ENCODE peak calls at places on chromosome 12, in five cellular contexts. S is B cell, V is mesothelial cell of epicardium, X is fibroblast of pulmonary artery, A is Calu3. C is an unnamed sample.

GRCh38 chr12:15581006-15581405 is 208.2 kb downstream of the EPS8 start:
- DNase-seq in A (no peak), X (peak; percentile 44), V (no peak), S (no peak), C (no peak)

GRCh38 chr12:68020049-68020448 is 30.8 kb downstream of the IFNG-AS1 start:
- DNase-seq in A (no peak), X (no peak), S (no peak), V (no peak), C (no peak)

GRCh38 chr12:120741476-120742206 is 16.0 kb downstream of the ACADS start:
- DNase-seq in S (no peak), A (no peak), V (no peak), X (no peak), C (no peak)

GRCh38 chr12:2753536-2753935 is 41.2 kb upstream of the FKBP4 start:
- DNase-seq in X (no peak), A (no peak), V (no peak), S (no peak), C (no peak)

GRCh38 chr12:72273851-72274284 is 1.7 kb downstream of the TRHDE start:
- DNase-seq in V (no peak), X (no peak), S (no peak), A (peak; percentile 52), C (no peak)

GRCh38 chr12:91565246-91565645 is 382.6 kb upstream of the DCN start:
- DNase-seq in S (no peak), V (no peak), A (no peak), X (peak; percentile 40), C (no peak)

GRCh38 chr12:93895096-93895460 is 217.9 kb downstream of the CRADD start:
- DNase-seq in A (no peak), V (no peak), S (no peak), X (peak; percentile 56), C (no peak)

GRCh38 chr12:49667319-49668090 is 39.7 kb downstream of the FMNL3 start:
- DNase-seq in S (no peak), X (peak; percentile 46), A (no peak), V (no peak), C (no peak)

GRCh38 chr12:112855375-112855774 is 51.4 kb upstream of the OAS1 start:
- DNase-seq in V (no peak), X (no peak), S (no peak), A (peak; percentile 41), C (no peak)
- TF ChIP-seq CTCF in V (no peak), X (peak; percentile 10), S (peak; percentile 12), A (no peak), C (no peak)

GRCh38 chr12:18361431-18361830 is 100.1 kb downstream of the PIK3C2G start:
- DNase-seq in S (no peak), V (no peak), A (no peak), X (no peak), C (no peak)
- TF ChIP-seq CTCF in S (no peak), V (peak; percentile 33), A (no peak), X (no peak), C (no peak)

GRCh38 chr12:79008591-79008990 is 144.0 kb downstream of the SYT1 start:
- DNase-seq in V (no peak), X (no peak), A (no peak), S (no peak), C (no peak)

GRCh38 chr12:79001404-79001803 is 136.8 kb downstream of the SYT1 start:
- DNase-seq in S (no peak), A (no peak), X (no peak), V (no peak), C (no peak)

GRCh38 chr12:79000501-79000900 is 135.9 kb downstream of the SYT1 start:
- DNase-seq in X (peak; percentile 14), V (no peak), A (no peak), S (no peak), C (no peak)

DNA sequence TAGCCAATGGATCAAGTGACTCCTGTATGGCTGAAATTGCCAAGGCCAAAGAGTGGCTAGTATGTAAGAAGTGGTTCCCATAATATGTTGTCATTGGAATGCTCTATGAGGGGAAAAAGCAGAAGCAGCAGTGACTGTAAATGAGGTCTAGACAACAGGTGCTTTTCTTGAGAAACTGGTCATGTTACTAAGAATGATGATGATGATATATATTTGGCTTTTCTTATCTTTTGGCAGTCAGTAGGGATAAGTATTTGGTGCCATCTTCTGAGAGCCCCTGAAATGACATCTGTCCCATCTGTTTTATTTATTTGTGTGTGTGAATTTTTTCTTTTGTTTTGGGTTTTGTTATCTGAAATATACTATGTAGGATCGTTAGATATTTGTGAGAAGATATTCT is 141.7 kb downstream of the SYT1 start:
- DNase-seq in S (no peak), X (peak; percentile 28), V (no peak), A (no peak), C (no peak)
- TF ChIP-seq CTCF in S (peak; percentile 20), X (peak; percentile 18), V (no peak), A (no peak), C (no peak)

GRCh38 chr12:115922952-115923564 is 354.4 kb downstream of the MED13L start:
- DNase-seq in S (no peak), X (peak; percentile 20), V (no peak), A (no peak), C (no peak)
- TF ChIP-seq CTCF in S (no peak), X (peak; percentile 22), V (no peak), A (peak; percentile 44), C (no peak)

DNA sequence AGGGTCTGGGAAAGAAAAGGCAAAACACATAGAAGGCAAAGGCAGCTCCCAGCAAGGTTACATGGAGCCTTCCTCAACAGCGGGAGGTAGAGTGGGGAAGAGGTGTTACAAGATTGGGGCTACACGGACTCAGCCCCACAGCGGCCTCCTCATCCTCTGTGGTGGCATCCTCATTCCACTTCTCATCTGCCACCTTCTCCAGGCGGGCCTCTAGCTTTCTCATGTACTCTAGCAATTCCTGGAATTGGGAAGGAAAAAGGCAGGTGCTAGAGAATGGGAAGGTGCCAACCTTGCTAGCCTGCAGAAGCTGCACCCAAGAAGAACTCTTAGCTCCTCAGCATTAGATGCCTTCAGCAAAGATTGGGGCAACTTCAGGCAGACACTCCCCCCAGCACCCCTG is 13.2 kb downstream of the CALCOCO1 start:
- DNase-seq in X (no peak), A (no peak), S (no peak), V (no peak), C (no peak)
- TF ChIP-seq CTCF in X (no peak), A (no peak), S (no peak), V (no peak), C (no peak)

DNA sequence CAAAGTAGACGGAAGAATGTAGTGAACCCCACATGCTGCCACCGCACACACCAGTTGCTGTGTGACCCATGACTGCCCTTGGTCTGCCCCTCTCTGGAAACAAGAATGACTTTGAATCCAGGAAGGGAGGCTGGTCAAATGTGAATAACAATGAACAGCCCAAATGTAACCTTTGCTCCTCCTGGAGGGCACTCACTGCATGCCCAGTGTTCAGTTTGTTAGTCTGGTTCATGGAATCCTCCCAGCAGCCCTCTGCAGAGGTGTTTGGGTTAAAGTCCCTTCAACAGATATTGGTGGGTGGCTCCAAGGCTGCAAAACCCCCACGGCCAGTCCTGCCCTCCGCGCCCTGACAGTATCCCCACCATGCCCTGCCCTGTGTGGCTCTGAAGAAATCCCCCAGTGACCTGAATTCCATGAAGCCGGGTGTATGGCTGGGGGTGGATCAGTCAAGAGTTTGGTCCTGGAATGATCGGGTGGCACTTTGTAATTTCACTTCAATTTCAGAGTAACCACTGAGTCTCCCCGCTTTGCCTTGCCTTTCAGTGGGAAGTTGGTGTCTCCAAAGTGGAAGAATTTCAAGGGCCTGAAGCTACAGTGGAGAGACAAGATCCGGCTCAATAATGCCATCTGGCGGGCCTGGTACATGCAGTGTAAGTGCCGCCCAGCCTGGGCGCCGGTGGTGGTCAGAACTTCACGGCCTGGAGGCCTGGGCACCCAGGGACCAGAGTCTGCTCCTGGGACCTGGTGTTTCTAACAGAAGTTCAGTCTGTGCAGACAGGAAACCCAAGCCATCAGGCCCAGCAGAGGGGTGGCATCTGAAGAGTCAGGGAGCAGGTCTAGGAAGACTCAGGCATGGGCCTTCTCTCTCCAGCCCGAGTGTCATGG is 47.1 kb downstream of the IL31 start:
- DNase-seq in A (peak; percentile 34), V (no peak), X (no peak), S (no peak), C (no peak)
- TF ChIP-seq CTCF in A (no peak), V (no peak), X (no peak), S (no peak), C (no peak)

GRCh38 chr12:71125515-71125914 is 32.3 kb downstream of the TSPAN8 start:
- DNase-seq in A (no peak), X (no peak), V (no peak), S (no peak), C (no peak)

GRCh38 chr12:71129364-71129763 is 28.4 kb downstream of the TSPAN8 start:
- DNase-seq in X (no peak), A (no peak), S (no peak), V (no peak), C (no peak)

GRCh38 chr12:71125949-71126348 is 31.9 kb downstream of the TSPAN8 start:
- DNase-seq in S (no peak), X (no peak), V (no peak), A (no peak), C (no peak)

GRCh38 chr12:71128191-71128590 is 29.6 kb downstream of the TSPAN8 start:
- DNase-seq in V (no peak), A (no peak), S (no peak), X (peak; percentile 37), C (no peak)

DNA sequence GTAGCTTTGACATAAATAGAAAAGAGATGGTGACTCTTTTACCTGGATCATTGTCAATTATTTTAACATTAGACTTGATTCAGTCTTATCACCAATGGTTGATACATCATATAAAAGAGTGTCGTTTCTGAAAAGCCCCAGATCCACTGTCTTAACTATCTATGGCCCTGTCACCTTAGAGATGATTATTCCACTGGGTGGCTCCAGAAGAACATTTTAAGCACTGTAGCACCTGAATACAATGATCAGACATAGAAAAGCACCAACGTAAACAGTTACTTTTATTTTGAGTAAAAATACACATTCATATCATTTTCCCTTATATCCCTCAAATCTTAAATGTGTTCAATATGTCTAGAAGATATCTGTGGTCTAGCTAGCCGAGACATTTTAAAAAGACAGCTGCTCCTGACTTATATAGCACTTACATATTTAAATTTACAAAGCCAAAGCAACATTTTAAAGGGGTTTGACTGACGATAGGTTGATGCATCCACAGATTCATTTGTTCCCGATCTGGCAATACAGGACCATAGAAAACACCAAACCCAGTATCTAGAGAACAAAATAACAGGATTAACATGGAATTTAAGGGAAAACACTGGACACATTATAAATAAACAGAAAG is 32.9 kb downstream of the TSPAN8 start:
- DNase-seq in X (no peak), S (no peak), V (no peak), A (no peak), C (no peak)
- TF ChIP-seq CTCF in X (no peak), S (no peak), V (no peak), A (no peak), C (no peak)

GRCh38 chr12:109477185-109477962 is at the start of the genes KCTD10 and UBE3B:
- DNase-seq in A (peak; percentile 93), V (peak; percentile 81), S (peak; percentile 88), X (peak; percentile 93), C (peak; percentile 90)
- TF ChIP-seq CTCF in A (no peak), V (no peak), S (no peak), X (no peak), C (no peak)